ENCODE peak calls at places on chromosomes 4 and X, in four cellular contexts. R is WTC11, K is HepG2, B is K562. Q is an unnamed sample.

GRCh38 chr4:159434496-159435241 is 331.8 kb downstream of the RAPGEF2 start:
- DNase-seq in R (no peak), K (no peak), B (no peak), Q (no peak)

GRCh38 chr4:185134176-185134869 is 8.7 kb upstream of the SLC25A4 start:
- DNase-seq in B (peak), K (peak), R (no peak), Q (peak)

GRCh38 chr4:179095585-179096228 is 1653.5 kb upstream of the AGA start:
- DNase-seq in R (peak), K (no peak), B (no peak), Q (peak)

GRCh38 chr4:81442479-81443085 is 29.1 kb downstream of the RASGEF1B start:
- DNase-seq in K (no peak), R (no peak), B (no peak), Q (no peak)

GRCh38 chr4:9685692-9686091 is 95.7 kb upstream of the DRD5 start:
- DNase-seq in K (no peak), B (no peak), R (no peak), Q (no peak)

GRCh38 chrX:69151898-69152297 is 13.4 kb downstream of the PJA1 start:
- DNase-seq in R (no peak), B (no peak), K (no peak), Q (no peak)

GRCh38 chr4:111475001-111475400 is 670.3 kb upstream of the FAM241A start:
- DNase-seq in R (peak), B (no peak), K (peak), Q (peak)

GRCh38 chr4:157509286-157509685 is 288.8 kb downstream of the GRIA2 start:
- DNase-seq in R (no peak), B (no peak), K (no peak), Q (no peak)

GRCh38 chrX:72027024-72027913 is 104.4 kb downstream of the RTL5 start:
- DNase-seq in K (no peak), R (no peak), B (no peak), Q (no peak)

GRCh38 chr4:141275834-141276233 is 55.1 kb downstream of the ZNF330 start:
- DNase-seq in R (no peak), K (no peak), B (no peak), Q (no peak)

GRCh38 chr4:623914-624626 is 1.3 kb upstream of the PDE6B start:
- DNase-seq in B (no peak), R (peak), K (no peak), Q (no peak)

GRCh38 chr4:36004231-36004851 is 240.0 kb downstream of the ARAP2 start:
- DNase-seq in B (no peak), R (no peak), K (no peak), Q (no peak)

GRCh38 chr4:32148120-32148666 is 1428.0 kb downstream of the PCDH7 start:
- DNase-seq in K (no peak), R (no peak), B (no peak), Q (no peak)

GRCh38 chr4:139030614-139031235 is 15.1 kb downstream of the NOCT start:
- DNase-seq in R (peak), K (peak), B (peak), Q (peak)

GRCh38 chr4:7867701-7868429 is 71.8 kb downstream of the AFAP1 start:
- DNase-seq in R (no peak), K (no peak), B (no peak), Q (no peak)

GRCh38 chrX:107978707-107979307 is 3.4 kb downstream of the TEX13B start:
- DNase-seq in R (no peak), K (peak), B (peak), Q (peak)

GRCh38 chrX:129116651-129117050 is 406.6 kb downstream of the SMARCA1 start:
- DNase-seq in R (no peak), B (no peak), K (peak), Q (no peak)

GRCh38 chrX:88982183-88982582 is 235.2 kb downstream of the CPXCR1 start:
- DNase-seq in B (no peak), K (no peak), R (no peak), Q (no peak)

GRCh38 chr4:4376074-4376473 is 10.8 kb upstream of the NSG1 start:
- DNase-seq in K (no peak), R (no peak), B (no peak), Q (no peak)

GRCh38 chr4:76585897-76586360 is 150.9 kb downstream of the SHROOM3 start:
- DNase-seq in K (peak), B (no peak), R (peak), Q (peak)

GRCh38 chr4:76582817-76583087 is 147.7 kb downstream of the SHROOM3 start:
- DNase-seq in K (no peak), B (no peak), R (no peak), Q (no peak)

GRCh38 chr4:76588268-76588667 is 153.2 kb downstream of the SHROOM3 start:
- DNase-seq in K (no peak), B (no peak), R (peak), Q (no peak)

GRCh38 chr4:76584235-76585152 is 149.5 kb downstream of the SHROOM3 start:
- DNase-seq in K (no peak), R (no peak), B (no peak), Q (no peak)

DNA sequence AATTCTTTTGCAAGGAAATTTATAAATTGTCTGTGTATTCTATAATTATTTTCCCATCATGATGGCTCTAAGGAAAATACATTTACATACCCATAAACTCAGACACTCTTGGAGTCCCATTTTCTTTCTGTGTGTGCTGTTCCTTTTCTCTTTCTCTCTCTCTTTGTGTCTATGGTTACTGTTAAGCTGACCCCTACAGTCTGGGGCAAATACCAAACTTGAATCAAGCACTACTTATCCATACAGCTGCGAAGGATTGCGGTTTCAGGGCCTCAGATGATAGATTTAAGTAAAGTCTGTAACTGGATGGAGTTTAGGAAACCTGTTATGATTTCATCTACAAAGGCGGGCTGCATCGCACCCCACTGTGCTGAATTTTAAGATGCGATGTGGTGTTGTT is 150.2 kb downstream of the SHROOM3 start:
- DNase-seq in R (no peak), B (no peak), K (no peak), Q (no peak)
- TF ChIP-seq ELF4 in R (no peak), B (no peak), K (no peak), Q (no peak)

DNA sequence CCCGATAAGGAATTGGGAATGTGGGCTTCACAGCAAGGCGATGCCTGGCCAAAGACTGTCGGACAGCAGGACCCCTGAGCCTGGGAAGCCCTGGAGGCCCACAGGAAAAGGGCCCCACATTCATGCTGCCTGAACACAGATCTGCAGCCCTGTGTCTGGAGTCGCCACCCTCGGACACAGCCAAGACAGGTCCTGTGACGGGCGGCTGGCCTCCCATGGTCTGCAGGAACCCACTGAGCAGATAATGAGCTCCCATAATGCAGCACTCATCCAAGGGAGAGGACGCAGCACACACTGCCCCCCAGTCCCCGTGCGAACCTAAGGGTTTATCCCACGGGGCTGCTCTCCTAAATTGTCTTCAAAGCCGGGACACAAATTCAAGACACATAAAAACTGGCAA is 30.6 kb downstream of the ZFYVE28 start:
- DNase-seq in B (no peak), R (no peak), K (no peak), Q (no peak)
- TF ChIP-seq ELF4 in B (no peak), R (no peak), K (no peak), Q (no peak)

GRCh38 chr4:140198942-140199341 is 45.0 kb upstream of the MAML3 start:
- DNase-seq in K (no peak), R (no peak), B (no peak), Q (no peak)

GRCh38 chr4:140189846-140190245 is 35.9 kb upstream of the MAML3 start:
- DNase-seq in K (no peak), B (no peak), R (no peak), Q (no peak)

GRCh38 chr4:140195806-140196205 is 41.8 kb upstream of the MAML3 start:
- DNase-seq in K (no peak), R (no peak), B (no peak), Q (no peak)
- TF ChIP-seq ELF4 in K (no peak), R (no peak), B (no peak), Q (no peak)

GRCh38 chr4:87089368-87089767 is 131.1 kb downstream of the KLHL8 start:
- DNase-seq in B (no peak), K (peak), R (no peak), Q (no peak)
- TF ChIP-seq ELF4 in B (no peak), K (no peak), R (no peak), Q (no peak)

GRCh38 chr4:17064959-17065358 is 166.5 kb upstream of the LDB2 start:
- DNase-seq in K (no peak), B (no peak), R (no peak), Q (no peak)
- TF ChIP-seq ELF4 in K (no peak), B (no peak), R (no peak), Q (no peak)

GRCh38 chr4:54233697-54234496 is 4.8 kb downstream of the PDGFRA start:
- DNase-seq in K (peak), B (peak), R (peak), Q (peak)
- TF ChIP-seq ELF4 in K (no peak), B (no peak), R (no peak), Q (no peak)

DNA sequence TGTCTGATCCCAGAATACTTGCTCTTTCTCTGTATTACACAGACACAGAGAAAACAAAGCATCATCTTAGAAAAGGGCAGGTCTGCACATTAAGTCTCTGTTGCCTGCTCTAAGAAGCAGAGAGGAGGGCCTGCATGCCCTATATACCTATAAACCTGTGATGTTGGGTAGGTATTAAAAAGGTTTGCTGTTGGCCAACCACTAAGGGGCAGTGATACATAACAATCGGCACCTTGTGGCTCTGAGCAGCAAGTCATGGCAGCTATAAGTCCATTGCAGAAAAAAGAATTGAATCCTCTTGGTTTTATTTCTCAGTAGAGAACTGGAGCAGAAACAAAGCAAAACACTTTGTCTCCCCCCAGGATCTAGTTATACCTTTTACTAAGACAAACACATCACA is 1364.4 kb downstream of the STIM2 start:
- DNase-seq in B (no peak), K (no peak), R (peak), Q (peak)
- TF ChIP-seq ELF4 in B (no peak), K (no peak), R (no peak), Q (no peak)

GRCh38 chr4:15756361-15756861 is 21.7 kb upstream of the CD38 start:
- DNase-seq in K (peak), R (no peak), B (peak), Q (peak)

GRCh38 chr4:15753786-15754185 is 24.3 kb upstream of the CD38 start:
- DNase-seq in R (no peak), B (no peak), K (no peak), Q (no peak)

GRCh38 chr4:15755321-15755750 is 22.8 kb upstream of the CD38 start:
- DNase-seq in R (no peak), B (no peak), K (no peak), Q (no peak)

GRCh38 chr4:15755781-15756180 is 22.3 kb upstream of the CD38 start:
- DNase-seq in B (no peak), K (no peak), R (no peak), Q (no peak)

DNA sequence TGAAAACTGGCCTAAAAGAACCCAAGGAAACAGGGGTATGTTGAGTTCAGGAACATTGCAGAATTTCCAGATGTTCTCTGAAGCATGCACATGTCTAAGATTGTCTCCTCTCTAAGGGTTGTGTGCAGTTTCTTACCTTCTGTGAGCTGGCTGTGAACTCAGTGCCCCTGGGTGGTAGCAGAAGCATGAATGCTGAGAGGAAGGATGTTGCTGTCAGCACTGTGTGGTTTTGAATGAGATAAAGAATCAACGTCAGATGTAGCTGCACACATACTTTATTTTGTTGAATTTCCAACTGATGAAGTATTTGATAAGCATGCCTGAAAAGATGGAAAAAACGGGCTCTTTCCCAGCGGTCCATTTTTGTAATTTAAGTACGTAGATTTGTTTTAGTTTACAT is 23.8 kb upstream of the CD38 start:
- DNase-seq in R (no peak), B (no peak), K (no peak), Q (no peak)
- TF ChIP-seq ELF4 in R (no peak), B (no peak), K (no peak), Q (no peak)